ENCODE peak calls at places on chromosomes 12 and 14, in eight cellular contexts. U is K562, J is Peyer's patch, B is A549, I is HCT116, N is right lobe of liver, Y is IMR-90, H is testis. C is an unnamed sample.

GRCh38 chr12:80460972-80461371 is 16.9 kb downstream of the PTPRQ start:
- DNase-seq in J (no peak), U (no peak), Y (no peak), B (no peak), H (no peak), N (no peak), I (no peak), C (no peak)

GRCh38 chr14:27528328-27528727 is 930.5 kb upstream of the NOVA1 start:
- DNase-seq in B (peak), H (no peak), Y (no peak), N (no peak), U (no peak), J (no peak), I (no peak), C (no peak)

GRCh38 chr14:59352951-59353350 is 112.2 kb downstream of the GPR135 start:
- DNase-seq in B (no peak), N (no peak), I (no peak), H (no peak), J (no peak), U (no peak), Y (no peak), C (no peak)

GRCh38 chr14:44966601-44967336 is 4.8 kb downstream of the TOGARAM1 start:
- DNase-seq in U (no peak), N (no peak), J (no peak), B (no peak), H (no peak), I (no peak), Y (no peak), C (no peak)

GRCh38 chr12:70920251-70920851 is at the start of gene PTPRR:
- DNase-seq in I (no peak), Y (no peak), N (no peak), J (no peak), H (peak), B (no peak), U (no peak), C (no peak)

GRCh38 chr12:60035835-60036234 is 440.0 kb downstream of the SLC16A7 start:
- DNase-seq in N (no peak), H (no peak), U (no peak), I (no peak), J (no peak), B (no peak), Y (peak), C (no peak)

GRCh38 chr14:106380740-106381139 is 854.4 kb downstream of the TMEM121 start:
- DNase-seq in I (no peak), J (no peak), H (no peak), U (no peak), N (no peak), B (no peak), Y (no peak), C (no peak)

GRCh38 chr14:28777773-28778606 is 11.4 kb downstream of the FOXG1 start:
- DNase-seq in U (no peak), B (no peak), H (no peak), Y (no peak), N (no peak), J (no peak), I (no peak), C (no peak)

GRCh38 chr14:99625476-99625875 is 19.5 kb upstream of the HHIPL1 start:
- DNase-seq in H (no peak), J (no peak), B (no peak), Y (no peak), I (no peak), N (no peak), U (no peak), C (no peak)

GRCh38 chr14:74571441-74571841 is 40.6 kb downstream of the LTBP2 start:
- DNase-seq in H (no peak), Y (peak), U (no peak), I (no peak), N (peak), J (no peak), B (no peak), C (no peak)

GRCh38 chr12:109150124-109150640 is 33.8 kb downstream of the ACACB start:
- DNase-seq in H (peak), Y (no peak), I (no peak), U (no peak), J (peak), N (no peak), B (no peak), C (no peak)

GRCh38 chr12:90515199-90516175 is 439.5 kb downstream of the CCER1 start:
- DNase-seq in I (no peak), N (no peak), Y (peak), H (no peak), J (no peak), B (peak), U (no peak), C (no peak)

GRCh38 chr14:65879218-65880009 is 466.9 kb downstream of the FUT8 start:
- DNase-seq in N (no peak), I (peak), H (no peak), U (no peak), Y (peak), J (no peak), B (peak), C (no peak)

GRCh38 chr12:68978678-68979077 is 45.7 kb upstream of the CPM start:
- DNase-seq in I (no peak), H (no peak), B (no peak), Y (no peak), U (no peak), N (no peak), J (no peak), C (no peak)

GRCh38 chr14:37544407-37544806 is 50.6 kb downstream of the FOXA1 start:
- DNase-seq in H (no peak), B (no peak), J (no peak), Y (no peak), I (no peak), N (no peak), U (no peak), C (no peak)

GRCh38 chr12:26238341-26239126 is 43.2 kb downstream of the SSPN start:
- DNase-seq in Y (no peak), U (no peak), I (no peak), J (no peak), B (no peak), N (no peak), H (peak), C (peak)

GRCh38 chr14:71680733-71681387 is 251.4 kb upstream of the RGS6 start:
- DNase-seq in J (no peak), I (no peak), U (no peak), Y (no peak), N (no peak), H (no peak), B (no peak), C (no peak)

GRCh38 chr14:104973215-104974145 is 4.7 kb downstream of the AHNAK2 start:
- DNase-seq in H (peak), U (no peak), B (peak), Y (peak), J (peak), I (peak), N (peak), C (peak)

GRCh38 chr12:75779891-75780501 is 251.6 kb downstream of the PHLDA1 start:
- DNase-seq in I (no peak), U (no peak), N (no peak), H (no peak), Y (no peak), B (no peak), J (no peak), C (no peak)

GRCh38 chr14:61269321-61270083 is 11.6 kb downstream of the TMEM30B start:
- DNase-seq in N (peak), U (peak), B (peak), Y (peak), J (peak), H (peak), I (peak), C (peak)

GRCh38 chr14:57725399-57726077 is 140.4 kb downstream of the SLC35F4 start:
- DNase-seq in U (no peak), Y (no peak), H (no peak), J (no peak), N (no peak), I (peak), B (peak), C (no peak)

GRCh38 chr14:70663707-70664179 is 22.0 kb downstream of the TTC9 start:
- DNase-seq in I (no peak), N (no peak), J (peak), B (no peak), H (no peak), U (peak), Y (peak), C (peak)

GRCh38 chr14:75427126-75427481 is 718 bp upstream of the JDP2 start:
- DNase-seq in J (no peak), U (no peak), Y (no peak), B (no peak), N (peak), H (no peak), I (no peak), C (peak)

GRCh38 chr12:123057505-123058265 is 77.2 kb downstream of the ARL6IP4 start:
- DNase-seq in J (no peak), B (no peak), N (no peak), H (no peak), Y (no peak), U (no peak), I (no peak), C (no peak)

GRCh38 chr12:57208946-57209282 is 7.7 kb upstream of the NXPH4 start:
- DNase-seq in H (no peak), J (no peak), Y (no peak), B (no peak), N (no peak), U (no peak), I (no peak), C (peak)

GRCh38 chr12:34363050-34363673 is 340.9 kb downstream of the ALG10 start:
- DNase-seq in H (no peak), B (peak), J (no peak), I (no peak), Y (no peak), U (peak), N (no peak), C (no peak)

GRCh38 chr12:108582981-108583770 is 14.7 kb downstream of the TMEM119 start:
- DNase-seq in H (no peak), J (no peak), I (no peak), N (no peak), Y (no peak), B (no peak), U (no peak), C (no peak)

GRCh38 chr14:74655597-74656389 is 43.8 kb upstream of the LTBP2 start:
- DNase-seq in J (no peak), Y (peak), B (peak), U (no peak), N (no peak), I (no peak), H (peak), C (no peak)

GRCh38 chr12:107369006-107369405 is 275.7 kb upstream of the CRY1 start:
- DNase-seq in I (no peak), N (no peak), U (no peak), H (no peak), J (no peak), Y (no peak), B (no peak), C (no peak)

GRCh38 chr14:104795781-104796681 is 483 bp upstream of the AKT1 start:
- DNase-seq in B (no peak), H (peak), J (peak), Y (no peak), N (peak), U (no peak), I (no peak), C (peak)

GRCh38 chr14:64692597-64693350 is 11.4 kb upstream of the PLEKHG3 start:
- DNase-seq in I (no peak), Y (no peak), H (no peak), J (peak), U (no peak), B (no peak), N (no peak), C (no peak)

GRCh38 chr12:121668750-121669524 is 517 bp downstream of the MORN3 start:
- DNase-seq in U (peak), N (no peak), I (no peak), J (peak), Y (peak), B (peak), H (peak), C (no peak)

GRCh38 chr14:70595443-70596185 is 4.8 kb downstream of the MED6 start:
- DNase-seq in U (no peak), N (no peak), Y (peak), H (peak), J (no peak), B (peak), I (no peak), C (no peak)

GRCh38 chr12:31585271-31585670 is 5.7 kb downstream of the DENND5B start:
- DNase-seq in I (no peak), H (no peak), N (no peak), J (no peak), U (no peak), B (peak), Y (peak), C (no peak)

GRCh38 chr14:80618751-80619329 is 322.7 kb downstream of the CEP128 start:
- DNase-seq in B (no peak), Y (peak), U (no peak), H (no peak), J (no peak), I (no peak), N (no peak), C (no peak)

GRCh38 chr12:58455146-58455545 is 465.2 kb downstream of the LRIG3 start:
- DNase-seq in I (no peak), B (no peak), J (no peak), N (no peak), Y (peak), U (no peak), H (no peak), C (no peak)

GRCh38 chr12:130552483-130552996 is 163.6 kb downstream of the RIMBP2 start:
- DNase-seq in B (no peak), J (no peak), Y (no peak), I (no peak), H (no peak), U (no peak), N (no peak), C (no peak)

GRCh38 chr12:127819066-127819465 is 447.9 kb upstream of the TMEM132C start:
- DNase-seq in Y (no peak), N (no peak), J (no peak), B (no peak), U (no peak), I (no peak), H (no peak), C (no peak)

GRCh38 chr12:129827102-129827873 is 76.5 kb downstream of the TMEM132D start:
- DNase-seq in N (no peak), J (no peak), Y (no peak), B (no peak), H (no peak), I (no peak), U (no peak), C (no peak)

DNA sequence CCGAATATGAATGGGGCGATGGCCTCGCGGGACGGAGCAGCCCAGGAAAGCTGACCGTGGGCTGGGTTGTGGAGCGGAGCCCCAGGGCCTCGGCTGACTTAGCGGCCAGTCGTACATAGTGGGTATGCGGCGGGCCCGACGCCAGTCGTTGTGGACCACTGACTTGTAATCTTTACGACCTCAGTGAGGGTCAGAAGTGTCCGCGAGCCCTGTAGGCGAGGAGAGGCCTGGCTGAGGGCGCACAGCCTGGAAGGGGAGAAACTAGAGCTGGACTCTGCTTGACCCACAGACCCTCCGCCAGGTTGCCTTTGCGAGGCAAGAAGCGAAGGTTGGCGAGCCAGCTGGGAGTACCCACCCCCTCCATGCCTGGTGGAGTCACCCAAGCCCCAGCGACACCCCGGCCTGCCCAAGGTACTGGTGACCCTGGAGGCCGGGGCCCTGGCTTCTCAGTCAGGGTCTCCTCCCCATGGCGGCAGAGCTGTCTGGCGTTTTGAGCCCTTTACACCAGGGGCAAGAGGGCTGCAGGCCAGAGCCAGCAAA is 15.6 kb upstream of the DYNC1H1 start:
- DNase-seq in U (peak), N (no peak), H (no peak), Y (no peak), J (peak), B (no peak), I (no peak), C (no peak)
- TF ChIP-seq POLR2A in U (no peak), N (no peak), H (no peak), Y (no peak), J (no peak), B (no peak), I (no peak), C (no peak)

GRCh38 chr14:92037989-92038388 is 1.9 kb downstream of the TRIP11 start:
- DNase-seq in H (no peak), J (no peak), I (no peak), N (no peak), Y (peak), B (no peak), U (no peak), C (no peak)

GRCh38 chr14:92039720-92040430 is at the start of gene TRIP11:
- DNase-seq in B (peak), I (peak), J (peak), N (peak), Y (peak), H (peak), U (peak), C (peak)

GRCh38 chr14:92040431-92041040 is 677 bp upstream of the TRIP11 start:
- DNase-seq in U (peak), N (no peak), Y (peak), I (peak), H (no peak), J (no peak), B (peak), C (no peak)

GRCh38 chr14:92041203-92041602 is 1.3 kb upstream of the TRIP11 start:
- DNase-seq in H (no peak), Y (no peak), N (no peak), J (no peak), B (no peak), I (no peak), U (no peak), C (no peak)

DNA sequence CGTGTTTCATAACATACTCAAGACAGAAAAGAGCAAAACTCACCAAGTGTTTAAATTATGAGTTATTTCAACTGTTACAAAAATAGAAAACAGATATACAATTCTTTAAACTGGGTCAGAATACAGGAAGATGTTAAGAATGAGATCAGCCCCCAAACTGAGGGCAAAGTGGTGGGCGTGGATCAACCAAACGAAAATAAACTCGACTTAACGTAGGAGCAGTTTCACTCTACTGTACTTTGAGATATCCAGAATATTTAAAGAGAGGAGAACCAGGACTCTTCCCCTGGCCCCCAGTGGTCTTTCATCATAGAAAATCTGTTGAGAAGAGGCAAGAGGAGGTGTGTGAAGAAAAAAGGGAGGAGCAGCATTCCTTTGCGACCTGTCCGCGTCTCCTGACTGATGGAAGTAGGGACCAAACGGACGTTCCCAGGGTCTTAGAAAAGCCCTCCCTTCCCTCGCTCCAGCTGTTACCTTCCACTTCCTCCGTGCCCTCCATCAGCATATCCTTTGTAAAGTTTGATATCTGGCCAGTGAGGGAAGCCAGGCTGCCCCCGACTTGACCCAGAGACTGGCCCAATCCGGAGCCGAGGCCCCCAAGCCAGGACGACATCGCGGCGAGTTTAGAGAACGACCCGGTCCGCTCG is 663 bp downstream of the TRIP11 start:
- DNase-seq in J (no peak), U (peak), N (peak), I (peak), H (peak), B (peak), Y (peak), C (no peak)
- TF ChIP-seq POLR2A in J (no peak), U (no peak), N (no peak), I (no peak), H (no peak), B (no peak), Y (no peak), C (no peak)

GRCh38 chr12:118357327-118358007 is 15.2 kb downstream of the TAOK3 start:
- DNase-seq in Y (peak), I (peak), B (peak), J (peak), N (no peak), H (no peak), U (peak), C (no peak)

GRCh38 chr12:118358607-118359540 is 13.8 kb downstream of the TAOK3 start:
- DNase-seq in Y (no peak), J (no peak), H (no peak), B (peak), U (no peak), N (no peak), I (no peak), C (no peak)

GRCh38 chr12:118360785-118361404 is 11.8 kb downstream of the TAOK3 start:
- DNase-seq in I (peak), N (no peak), J (no peak), U (peak), Y (peak), H (no peak), B (peak), C (no peak)

GRCh38 chr12:118358008-118358359 is 14.7 kb downstream of the TAOK3 start:
- DNase-seq in I (no peak), N (no peak), U (no peak), B (no peak), Y (no peak), H (no peak), J (no peak), C (no peak)

DNA sequence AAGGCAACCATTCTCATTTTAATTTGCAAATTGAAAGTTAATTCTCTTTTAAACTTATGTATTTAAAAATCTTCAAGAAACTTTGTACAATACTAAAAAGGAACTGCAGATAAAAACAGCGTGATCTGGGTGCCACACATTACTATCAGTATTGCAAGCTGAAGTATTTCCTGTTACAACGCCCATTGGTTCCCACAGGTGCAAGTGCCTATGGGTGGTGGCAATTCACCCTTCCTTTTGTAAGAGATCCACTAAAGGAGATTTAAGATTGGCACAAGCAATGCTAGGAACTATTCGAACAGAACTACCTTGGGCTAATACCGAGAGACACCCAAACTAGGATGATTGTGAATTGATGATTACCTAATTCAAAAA is 13.2 kb downstream of the TAOK3 start:
- DNase-seq in I (no peak), U (no peak), Y (no peak), J (peak), N (no peak), B (no peak), H (no peak), C (no peak)
- TF ChIP-seq POLR2A in I (no peak), U (no peak), Y (no peak), J (no peak), N (no peak), B (no peak), H (no peak), C (no peak)

GRCh38 chr12:49188916-49189367 is at the start of gene TUBA1A:
- DNase-seq in I (peak), U (peak), Y (peak), B (peak), N (peak), J (peak), H (peak), C (peak)
- TF ChIP-seq POLR2A in I (peak), U (no peak), Y (peak), B (peak), N (peak), J (peak), H (peak), C (peak)

GRCh38 chr14:54565236-54566151 is 1.4 kb upstream of the SAMD4A start:
- DNase-seq in I (peak), H (peak), J (peak), Y (peak), U (peak), N (peak), B (peak), C (peak)
- TF ChIP-seq POLR2A in I (no peak), H (no peak), J (peak), Y (peak), U (no peak), N (peak), B (peak), C (peak)

GRCh38 chr14:22766457-22767322 is at the start of gene OXA1L:
- DNase-seq in Y (peak), J (peak), N (peak), I (peak), B (peak), H (peak), U (peak), C (peak)
- TF ChIP-seq POLR2A in Y (peak), J (peak), N (peak), I (peak), B (peak), H (no peak), U (peak), C (peak)

C was measured in heart left ventricle.